ENCODE peak calls at places on chromosomes 11 and 22, in eight cellular contexts. R, K, B, V, U, X, L and G are unnamed samples.

GRCh38 chr11:13972033-13972910 is 9.7 kb downstream of the SPON1 start:
- DNase-seq in R (peak; percentile 66), K (peak; percentile 6), B (no peak), V (peak; percentile 22), U (no peak), X (peak; percentile 42), L (no peak), G (peak; percentile 27)

GRCh38 chr11:2590131-2590950 is 109.5 kb downstream of the KCNQ1OT1 start:
- DNase-seq in R (no peak), K (no peak), B (no peak), V (no peak), U (no peak), X (no peak), L (no peak), G (no peak)

GRCh38 chr11:117096140-117096972 is 1.9 kb downstream of the SIK3 start:
- DNase-seq in R (no peak), K (peak; percentile 75), B (no peak), V (no peak), U (peak; percentile 47), X (peak; percentile 40), L (no peak), G (peak; percentile 57)

GRCh38 chr11:73259406-73260126 is 12.6 kb upstream of the P2RY6 start:
- DNase-seq in R (no peak), K (no peak), B (no peak), V (no peak), U (no peak), X (no peak), L (no peak), G (no peak)

GRCh38 chr11:118002010-118002540 is 15.9 kb downstream of the IL10RA start:
- DNase-seq in R (no peak), K (no peak), B (no peak), V (no peak), U (no peak), X (no peak), L (no peak), G (no peak)

GRCh38 chr22:49723478-49724029 is 104.1 kb downstream of the BRD1 start:
- DNase-seq in R (no peak), K (no peak), B (no peak), V (no peak), U (no peak), X (no peak), L (no peak), G (no peak)

GRCh38 chr11:47565340-47566165 is at the start of gene PTPMT1:
- DNase-seq in R (peak; percentile 72), K (peak; percentile 70), B (peak; percentile 62), V (peak; percentile 61), U (peak; percentile 70), X (peak; percentile 92), L (peak; percentile 40), G (peak; percentile 90)

GRCh38 chr22:44357962-44358553 is 45.3 kb upstream of the SHISAL1 start:
- DNase-seq in R (peak; percentile 44), K (no peak), B (no peak), V (peak; percentile 24), U (no peak), X (no peak), L (no peak), G (no peak)

GRCh38 chr11:87445002-87445401 is 407.3 kb downstream of the TMEM135 start:
- DNase-seq in R (peak; percentile 79), K (peak; percentile 64), B (no peak), V (peak; percentile 67), U (no peak), X (peak; percentile 81), L (no peak), G (peak; percentile 66)

GRCh38 chr11:2251138-2251537 is 19.2 kb downstream of the ASCL2 start:
- DNase-seq in R (no peak), K (peak; percentile 67), B (no peak), V (no peak), U (no peak), X (no peak), L (no peak), G (no peak)

GRCh38 chr11:96318850-96319249 is 24.1 kb downstream of the MAML2 start:
- DNase-seq in R (no peak), K (no peak), B (no peak), V (no peak), U (no peak), X (no peak), L (no peak), G (no peak)

GRCh38 chr11:124751391-124751740 is 689 bp downstream of the VSIG2 start:
- DNase-seq in R (no peak), K (no peak), B (no peak), V (no peak), U (no peak), X (no peak), L (no peak), G (no peak)

GRCh38 chr22:30829901-30830550 is 135.4 kb downstream of the OSBP2 start:
- DNase-seq in R (peak; percentile 96), K (peak; percentile 68), B (peak; percentile 99), V (peak; percentile 97), U (no peak), X (peak; percentile 97), L (peak; percentile 90), G (peak; percentile 72)

GRCh38 chr11:14583252-14584105 is 60.1 kb upstream of the PDE3B start:
- DNase-seq in R (no peak), K (no peak), B (no peak), V (no peak), U (peak; percentile 60), X (no peak), L (no peak), G (peak; percentile 1)

GRCh38 chr11:11657101-11657935 is 35.5 kb upstream of the GALNT18 start:
- DNase-seq in R (no peak), K (no peak), B (no peak), V (no peak), U (no peak), X (no peak), L (no peak), G (no peak)

GRCh38 chr22:31040542-31041398 is 40.3 kb upstream of the SMTN start:
- DNase-seq in R (no peak), K (no peak), B (no peak), V (no peak), U (no peak), X (no peak), L (no peak), G (no peak)

GRCh38 chr11:77198440-77198849 is 70.4 kb downstream of the MYO7A start:
- DNase-seq in R (no peak), K (peak; percentile 45), B (no peak), V (peak; percentile 10), U (no peak), X (no peak), L (peak; percentile 48), G (no peak)

GRCh38 chr22:22776121-22776520 is 111.5 kb upstream of the IGLL5 start:
- DNase-seq in R (no peak), K (no peak), B (no peak), V (no peak), U (no peak), X (no peak), L (no peak), G (no peak)

GRCh38 chr11:9748361-9748970 is 84.6 kb downstream of the SWAP70 start:
- DNase-seq in R (peak; percentile 76), K (peak; percentile 79), B (peak; percentile 68), V (peak; percentile 79), U (peak; percentile 55), X (peak; percentile 90), L (peak; percentile 70), G (peak; percentile 78)

GRCh38 chr11:95849087-95849825 is 59.0 kb downstream of the CEP57 start:
- DNase-seq in R (peak; percentile 84), K (peak; percentile 65), B (peak; percentile 67), V (peak; percentile 82), U (peak; percentile 49), X (peak; percentile 84), L (peak; percentile 32), G (peak; percentile 61)

GRCh38 chr11:11620251-11620965 is 1.4 kb downstream of the GALNT18 start:
- DNase-seq in R (peak; percentile 17), K (peak; percentile 61), B (peak; percentile 68), V (peak; percentile 12), U (peak; percentile 85), X (peak; percentile 50), L (peak; percentile 47), G (peak; percentile 5)

GRCh38 chr11:130178441-130178971 is 18.9 kb downstream of the ST14 start:
- DNase-seq in R (no peak), K (no peak), B (peak; percentile 94), V (peak; percentile 10), U (peak; percentile 75), X (no peak), L (no peak), G (no peak)

GRCh38 chr11:57094206-57094940 is 87.4 kb upstream of the LRRC55 start:
- DNase-seq in R (peak; percentile 45), K (peak; percentile 60), B (peak; percentile 21), V (peak; percentile 21), U (no peak), X (peak; percentile 54), L (no peak), G (no peak)

GRCh38 chr22:35863432-35863831 is 145.8 kb downstream of the APOL5 start:
- DNase-seq in R (no peak), K (peak; percentile 71), B (no peak), V (no peak), U (no peak), X (no peak), L (no peak), G (no peak)
- H3K4me3 ChIP-seq in R (no peak overlapping the region), K (no peak overlapping the region), B (no peak overlapping the region), V (no peak overlapping the region), U (no peak overlapping the region), X (no peak overlapping the region), L (no peak overlapping the region), G (no peak overlapping the region)

GRCh38 chr11:100639140-100639539 is 47.9 kb upstream of the ARHGAP42 start:
- DNase-seq in R (peak; percentile 70), K (peak; percentile 16), B (no peak), V (peak; percentile 83), U (no peak), X (no peak), L (no peak), G (peak; percentile 68)

GRCh38 chr11:100640071-100640470 is 47.0 kb upstream of the ARHGAP42 start:
- DNase-seq in R (no peak), K (no peak), B (no peak), V (peak; percentile 66), U (no peak), X (no peak), L (no peak), G (peak; percentile 6)

GRCh38 chr11:100640646-100641045 is 46.4 kb upstream of the ARHGAP42 start:
- DNase-seq in R (no peak), K (no peak), B (no peak), V (peak; percentile 30), U (no peak), X (no peak), L (no peak), G (peak; percentile 45)

GRCh38 chr11:100637706-100638105 is 49.4 kb upstream of the ARHGAP42 start:
- DNase-seq in R (no peak), K (no peak), B (no peak), V (no peak), U (no peak), X (no peak), L (no peak), G (no peak)

GRCh38 chr11:100638648-100639047 is 48.4 kb upstream of the ARHGAP42 start:
- DNase-seq in R (no peak), K (no peak), B (no peak), V (no peak), U (no peak), X (no peak), L (no peak), G (peak; percentile 47)
- H3K9ac ChIP-seq in R (no peak overlapping the region), K (no peak overlapping the region), B (no peak overlapping the region), V (no peak overlapping the region), U (no peak overlapping the region), X (no peak overlapping the region), L (no peak overlapping the region), G (no peak overlapping the region)

GRCh38 chr11:848988-849824 is 6.6 kb downstream of the TSPAN4 start:
- DNase-seq in R (no peak), K (peak; percentile 28), B (no peak), V (no peak), U (no peak), X (no peak), L (no peak), G (peak; percentile 73)
- H3K4me3 ChIP-seq in R (peak overlapping the region; percentile 23), K (peak overlapping the region; percentile 62), B (no peak overlapping the region), V (peak overlapping the region; percentile 53), U (peak overlapping the region; percentile 30), X (no peak overlapping the region), L (no peak overlapping the region), G (no peak overlapping the region)

GRCh38 chr11:66068154-66068821 is 1.8 kb upstream of the PACS1 start:
- DNase-seq in R (peak; percentile 59), K (peak; percentile 93), B (peak; percentile 39), V (peak; percentile 68), U (peak; percentile 75), X (peak; percentile 71), L (peak; percentile 42), G (peak; percentile 89)
- H3K9ac ChIP-seq in R (no peak overlapping the region), K (no peak overlapping the region), B (no peak overlapping the region), V (no peak overlapping the region), U (no peak overlapping the region), X (peak overlapping the region; percentile 85), L (no peak overlapping the region), G (peak overlapping the region; percentile 91)